ENCODE peak calls at places on chromosomes 16 and 17, in eight cellular contexts. E is tibial artery, P is astrocyte of the spinal cord, Z is uterus, U is fibroblast of pulmonary artery, L is kidney epithelial cell, G is lower lobe of right lung, Q is esophagus squamous epithelium. I is an unnamed sample.
A peak's percentile ranks its signal among the peaks of the same experiment; 100 is the strongest.

GRCh38 chr17:75129576-75129975 is 2.0 kb downstream of the NT5C start:
- DNase-seq in Q (no peak), P (no peak), Z (no peak), G (no peak), E (no peak), U (no peak), L (no peak), I (no peak)

GRCh38 chr17:38761612-38762011 is 9.1 kb downstream of the PSMB3 start:
- DNase-seq in L (no peak), U (peak; percentile 43), E (no peak), Z (no peak), G (no peak), P (peak; percentile 23), Q (no peak), I (peak; percentile 36)

GRCh38 chr16:66979011-66979717 is 9.2 kb upstream of the CES4A start:
- DNase-seq in P (no peak), U (peak; percentile 22), E (no peak), Q (no peak), L (no peak), Z (peak; percentile 31), G (peak; percentile 76), I (peak; percentile 26)

GRCh38 chr16:1493746-1494094 is 560 bp downstream of the TELO2 start:
- DNase-seq in Z (no peak), E (no peak), L (no peak), P (peak; percentile 10), G (no peak), U (peak; percentile 7), Q (no peak), I (no peak)

GRCh38 chr17:80070375-80071115 is 30.8 kb upstream of the GAA start:
- DNase-seq in L (no peak), Q (no peak), U (no peak), P (no peak), G (no peak), E (no peak), Z (no peak), I (no peak)

GRCh38 chr16:27787661-27788060 is 237.7 kb downstream of the KATNIP start:
- DNase-seq in E (no peak), G (no peak), Z (no peak), L (no peak), U (no peak), Q (no peak), P (no peak), I (no peak)

GRCh38 chr16:87621976-87622713 is 19.8 kb downstream of the JPH3 start:
- DNase-seq in P (no peak), L (no peak), E (no peak), U (no peak), G (no peak), Z (no peak), Q (no peak), I (no peak)

GRCh38 chr16:2422123-2422867 is 7.0 kb upstream of the CCNF start:
- DNase-seq in E (no peak), G (no peak), U (no peak), P (no peak), Z (no peak), Q (no peak), L (no peak), I (no peak)

GRCh38 chr16:66293207-66293735 is 73.2 kb upstream of the CDH5 start:
- DNase-seq in L (no peak), E (peak; percentile 42), U (no peak), Q (no peak), P (no peak), G (no peak), Z (no peak), I (no peak)

GRCh38 chr16:15031596-15031995 is 24.3 kb downstream of the NTAN1 start:
- DNase-seq in E (no peak), U (no peak), Z (no peak), P (no peak), Q (no peak), G (no peak), L (no peak), I (no peak)

GRCh38 chr17:28228109-28228840 is 90.7 kb upstream of the TMEM97 start:
- DNase-seq in G (no peak), U (peak; percentile 13), Z (no peak), E (peak; percentile 48), Q (no peak), L (no peak), P (no peak), I (no peak)

GRCh38 chr17:49315974-49316570 is 46.0 kb downstream of the ZNF652 start:
- DNase-seq in P (peak; percentile 18), E (no peak), Z (no peak), L (no peak), Q (no peak), G (no peak), U (no peak), I (no peak)

GRCh38 chr16:15607700-15608396 is 35.1 kb downstream of the MARF1 start:
- DNase-seq in P (peak; percentile 77), U (peak; percentile 39), L (no peak), Z (peak; percentile 58), E (peak; percentile 70), G (no peak), Q (no peak), I (peak; percentile 77)

GRCh38 chr16:52570495-52571091 is 23.6 kb upstream of the TOX3 start:
- DNase-seq in Z (no peak), E (no peak), G (no peak), U (no peak), Q (no peak), P (no peak), L (no peak), I (no peak)

GRCh38 chr17:69912819-69913218 is 162.2 kb upstream of the KCNJ16 start:
- DNase-seq in G (no peak), P (no peak), U (no peak), L (no peak), E (no peak), Z (no peak), Q (no peak), I (no peak)

GRCh38 chr16:70255584-70255983 is 3.8 kb upstream of the EXOSC6 start:
- DNase-seq in Q (no peak), E (peak; percentile 38), U (no peak), L (no peak), Z (no peak), G (no peak), P (no peak), I (no peak)

GRCh38 chr17:78896091-78896833 is 6.7 kb downstream of the CEP295NL start:
- DNase-seq in Q (no peak), Z (no peak), P (no peak), U (no peak), L (no peak), G (no peak), E (no peak), I (no peak)

GRCh38 chr16:19563377-19563776 is 7.9 kb downstream of the VPS35L start:
- DNase-seq in U (no peak), E (no peak), Q (no peak), P (no peak), L (no peak), G (no peak), Z (no peak), I (no peak)

GRCh38 chr16:19566362-19566761 is 10.9 kb downstream of the VPS35L start:
- DNase-seq in P (no peak), G (no peak), Q (no peak), E (no peak), L (no peak), Z (no peak), U (no peak), I (no peak)

DNA sequence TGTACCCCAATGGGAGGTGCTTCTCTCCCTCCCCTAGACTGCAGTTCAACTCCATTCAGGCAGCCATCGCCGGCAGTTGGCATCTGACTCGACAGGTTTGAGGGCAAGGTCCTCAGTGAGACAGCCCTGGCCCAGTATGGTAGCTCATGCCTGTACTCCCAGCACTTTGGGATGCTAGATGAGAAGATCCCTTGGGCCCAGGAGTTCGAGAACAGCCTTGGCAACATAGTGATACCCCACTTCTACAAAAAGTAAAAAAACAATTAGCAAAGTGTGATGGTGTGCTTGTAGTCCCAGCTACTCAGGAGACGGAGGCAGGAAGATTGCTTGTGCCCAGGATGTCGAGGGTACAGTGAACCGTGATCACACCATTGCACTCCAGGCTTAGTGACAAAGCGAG is 12.1 kb downstream of the VPS35L start:
- DNase-seq in G (no peak), P (no peak), Q (no peak), L (no peak), Z (no peak), U (no peak), E (no peak), I (no peak)
- H3K4me3 ChIP-seq in G (no peak overlapping the region), P (no peak overlapping the region), Q (no peak overlapping the region), L (no peak overlapping the region), Z (no peak overlapping the region), U (no peak overlapping the region), E (no peak overlapping the region), I (no peak overlapping the region)

GRCh38 chr16:78995441-78995840 is 605.1 kb downstream of the MAF start:
- DNase-seq in Z (no peak), G (no peak), Q (no peak), P (no peak), E (no peak), L (no peak), U (no peak), I (no peak)

GRCh38 chr16:78990309-78990701 is 610.2 kb downstream of the MAF start:
- DNase-seq in P (no peak), E (no peak), U (no peak), Q (no peak), L (no peak), Z (no peak), G (no peak), I (no peak)

GRCh38 chr16:78993342-78993741 is 607.2 kb downstream of the MAF start:
- DNase-seq in G (no peak), E (no peak), L (no peak), Z (no peak), Q (no peak), P (no peak), U (no peak), I (no peak)

GRCh38 chr16:78994135-78994534 is 606.4 kb downstream of the MAF start:
- DNase-seq in Z (no peak), U (no peak), E (no peak), P (no peak), Q (no peak), G (no peak), L (no peak), I (no peak)

DNA sequence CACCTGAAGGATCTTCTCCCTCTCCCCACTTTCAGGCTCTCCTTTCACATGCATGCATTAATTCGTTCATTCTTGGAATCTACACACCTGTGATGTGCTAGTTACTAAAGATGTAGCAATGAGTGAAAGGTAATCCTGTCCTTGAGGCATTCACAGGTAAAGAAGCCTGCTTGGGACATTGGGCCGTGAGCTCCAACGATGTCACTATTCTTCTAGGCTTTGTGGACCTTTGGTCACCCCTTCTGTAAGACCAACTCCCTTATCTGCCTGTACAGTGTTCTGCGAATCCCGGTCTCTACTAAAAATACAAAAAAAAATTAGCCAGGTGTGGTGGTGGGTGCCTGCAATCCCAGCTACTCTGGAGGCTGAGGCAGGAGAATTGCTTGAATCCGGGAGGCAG is 608.5 kb downstream of the MAF start:
- DNase-seq in U (no peak), L (no peak), Q (no peak), Z (no peak), G (no peak), P (no peak), E (no peak), I (no peak)
- TF ChIP-seq CTCF in U (no peak), L (no peak), Q (no peak), Z (no peak), G (no peak), P (no peak), E (no peak), I (no peak)

GRCh38 chr17:77409282-77410161 is 268.8 kb downstream of the SEC14L1 start:
- DNase-seq in Z (peak; percentile 87), U (peak; percentile 75), P (peak; percentile 77), E (peak; percentile 95), L (no peak), G (peak; percentile 75), Q (no peak), I (no peak)
- H3K4me3 ChIP-seq in Z (no peak overlapping the region), U (no peak overlapping the region), P (no peak overlapping the region), E (peak overlapping the region; percentile 20), L (no peak overlapping the region), G (peak overlapping the region; percentile 19), Q (peak overlapping the region; percentile 43), I (no peak overlapping the region)

GRCh38 chr16:57736419-57737281 is 1.1 kb downstream of the KATNB1 start:
- DNase-seq in U (peak; percentile 82), Z (no peak), Q (no peak), P (peak; percentile 73), G (no peak), E (no peak), L (peak; percentile 50), I (peak; percentile 69)
- TF ChIP-seq CTCF in U (peak; percentile 21), Z (no peak), Q (no peak), P (peak; percentile 32), G (peak; percentile 15), E (no peak), L (peak; percentile 24), I (peak; percentile 26)